ENCODE peak calls at places on chromosomes 4 and X, in ten cellular contexts. R is neural progenitor cell, W is PC-3, U is mammary epithelial cell, I is ovary, E is body of pancreas, T is DND-41, F is suprapubic skin, Z is adrenal gland, V is hepatocyte. L is an unnamed sample.
A peak's percentile ranks its signal among the peaks of the same experiment; 100 is the strongest.

GRCh38 chrX:11535156-11535919 is 130.4 kb downstream of the ARHGAP6 start:
- DNase-seq in R (no peak), W (peak; percentile 46), U (no peak), I (no peak), E (no peak), T (no peak), F (no peak), Z (no peak), V (no peak), L (no peak)

GRCh38 chr4:7206385-7206784 is 14.0 kb downstream of the SORCS2 start:
- DNase-seq in R (peak; percentile 60), W (peak; percentile 61), U (no peak), I (peak; percentile 68), E (no peak), T (no peak), F (no peak), Z (no peak), V (no peak), L (peak; percentile 82)

GRCh38 chr4:38687571-38688011 is 23.6 kb downstream of the KLF3 start:
- DNase-seq in R (no peak), W (peak; percentile 23), U (no peak), I (no peak), E (no peak), T (no peak), F (no peak), Z (no peak), V (no peak), L (no peak)

GRCh38 chrX:13091111-13091765 is 46.8 kb upstream of the FAM9C start:
- DNase-seq in R (no peak), W (no peak), U (no peak), I (no peak), E (no peak), T (peak; percentile 72), F (no peak), Z (no peak), V (no peak), L (no peak)

GRCh38 chr4:108224628-108225053 is 55.9 kb upstream of the LEF1 start:
- DNase-seq in R (no peak), W (no peak), U (no peak), I (no peak), E (peak; percentile 54), T (no peak), F (no peak), Z (peak; percentile 17), V (peak; percentile 62), L (no peak)

GRCh38 chrX:126027229-126027628 is 138.9 kb downstream of the DCAF12L2 start:
- DNase-seq in R (no peak), W (no peak), U (no peak), I (no peak), E (no peak), T (no peak), F (no peak), Z (no peak), V (no peak), L (no peak)

GRCh38 chr4:145819246-145820181 is 119.1 kb downstream of the ZNF827 start:
- DNase-seq in R (no peak), W (no peak), U (no peak), I (no peak), E (peak; percentile 11), T (no peak), F (no peak), Z (no peak), V (no peak), L (no peak)

GRCh38 chr4:8893624-8894423 is 22.2 kb upstream of the HMX1 start:
- DNase-seq in R (peak; percentile 79), W (no peak), U (no peak), I (no peak), E (no peak), T (no peak), F (no peak), Z (no peak), V (no peak), L (no peak)

GRCh38 chr4:71389149-71389840 is 50.5 kb downstream of the SLC4A4 start:
- DNase-seq in R (no peak), W (peak; percentile 70), U (no peak), I (no peak), E (peak; percentile 43), T (no peak), F (no peak), Z (no peak), V (peak; percentile 45), L (peak; percentile 33)

GRCh38 chr4:109207060-109207459 is 95.4 kb downstream of the COL25A1 start:
- DNase-seq in R (peak; percentile 10), W (peak; percentile 4), U (peak; percentile 11), I (no peak), E (no peak), T (no peak), F (no peak), Z (no peak), V (peak; percentile 10), L (no peak)

GRCh38 chrX:53265771-53266170 is 15.6 kb downstream of the IQSEC2 start:
- DNase-seq in R (no peak), W (peak; percentile 82), U (peak; percentile 63), I (no peak), E (no peak), T (no peak), F (no peak), Z (no peak), V (no peak), L (no peak)

GRCh38 chrX:132266583-132267355 is 47.5 kb upstream of the RAP2C start:
- DNase-seq in R (no peak), W (no peak), U (peak; percentile 17), I (no peak), E (no peak), T (no peak), F (no peak), Z (peak; percentile 13), V (peak; percentile 22), L (no peak)

GRCh38 chr4:48470135-48470534 is 13.0 kb upstream of the SLC10A4 start:
- DNase-seq in R (no peak), W (no peak), U (no peak), I (no peak), E (no peak), T (no peak), F (no peak), Z (no peak), V (no peak), L (no peak)

GRCh38 chr4:48470570-48470969 is 12.6 kb upstream of the SLC10A4 start:
- DNase-seq in R (no peak), W (no peak), U (no peak), I (no peak), E (no peak), T (no peak), F (no peak), Z (no peak), V (no peak), L (no peak)

GRCh38 chr4:48472794-48473193 is 10.3 kb upstream of the SLC10A4 start:
- DNase-seq in R (no peak), W (no peak), U (no peak), I (no peak), E (no peak), T (no peak), F (no peak), Z (no peak), V (no peak), L (no peak)

GRCh38 chr4:48478273-48478672 is 4.9 kb upstream of the SLC10A4 start:
- DNase-seq in R (no peak), W (no peak), U (no peak), I (no peak), E (no peak), T (no peak), F (no peak), Z (no peak), V (no peak), L (no peak)

DNA sequence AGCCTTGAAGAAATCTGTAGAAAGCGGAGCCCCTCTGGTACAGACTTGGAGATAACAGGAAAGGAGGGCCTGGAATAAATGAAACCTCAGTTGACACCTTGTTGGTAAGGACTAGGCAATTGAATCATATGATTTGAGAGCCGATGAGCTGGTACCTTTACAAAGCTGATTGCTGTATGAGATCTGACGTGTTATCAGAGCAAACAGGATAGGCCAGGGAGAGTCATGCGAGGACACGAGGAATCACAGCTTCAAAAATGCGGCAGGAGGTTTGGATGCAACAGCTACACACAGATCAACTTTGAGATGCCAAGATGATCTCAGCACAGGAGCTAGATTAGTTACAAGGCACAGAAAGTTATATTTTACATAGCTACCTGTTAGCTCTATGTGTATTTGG is 7.4 kb upstream of the SLC10A4 start:
- DNase-seq in R (no peak), W (no peak), U (no peak), I (no peak), E (no peak), T (no peak), F (no peak), Z (no peak), V (no peak), L (no peak)
- H3K27ac ChIP-seq in R (no peak overlapping the region), W (no peak overlapping the region), U (no peak overlapping the region), I (no peak overlapping the region), E (no peak overlapping the region), T (no peak overlapping the region), F (no peak overlapping the region), Z (no peak overlapping the region), V (no peak overlapping the region), L (no peak overlapping the region)

DNA sequence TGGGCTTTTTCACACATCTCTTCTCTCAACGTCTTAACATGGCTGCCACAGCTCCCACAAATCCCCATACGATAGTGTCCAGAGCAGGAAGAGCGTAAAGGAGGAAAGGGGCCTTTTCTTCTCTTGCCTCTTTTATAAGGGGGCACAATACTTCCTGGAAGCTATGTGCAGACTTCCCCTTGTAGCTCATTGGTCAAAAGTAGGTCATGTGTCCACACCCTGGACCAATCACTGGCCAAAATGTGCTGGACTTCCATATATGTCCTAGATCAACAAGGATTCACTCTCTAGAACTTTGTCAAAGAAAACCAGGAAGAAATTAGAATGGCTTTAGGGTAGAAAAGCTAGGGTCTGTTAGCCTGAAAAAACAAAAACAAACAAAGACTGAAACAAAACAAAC is 26.7 kb downstream of the STK32B start:
- DNase-seq in R (no peak), W (no peak), U (no peak), I (no peak), E (no peak), T (no peak), F (no peak), Z (no peak), V (no peak), L (no peak)
- H3K27me3 ChIP-seq in R (no peaks in the 10 kb centered on the region), W (no peaks in the 10 kb centered on the region), U (peaks cover 2% of the 10 kb centered on the region), I (no peaks in the 10 kb centered on the region), E (no peaks in the 10 kb centered on the region), T (no peaks in the 10 kb centered on the region), F (no peaks in the 10 kb centered on the region), Z (peaks cover 7% of the 10 kb centered on the region), V (no peaks in the 10 kb centered on the region), L (no peaks in the 10 kb centered on the region)

DNA sequence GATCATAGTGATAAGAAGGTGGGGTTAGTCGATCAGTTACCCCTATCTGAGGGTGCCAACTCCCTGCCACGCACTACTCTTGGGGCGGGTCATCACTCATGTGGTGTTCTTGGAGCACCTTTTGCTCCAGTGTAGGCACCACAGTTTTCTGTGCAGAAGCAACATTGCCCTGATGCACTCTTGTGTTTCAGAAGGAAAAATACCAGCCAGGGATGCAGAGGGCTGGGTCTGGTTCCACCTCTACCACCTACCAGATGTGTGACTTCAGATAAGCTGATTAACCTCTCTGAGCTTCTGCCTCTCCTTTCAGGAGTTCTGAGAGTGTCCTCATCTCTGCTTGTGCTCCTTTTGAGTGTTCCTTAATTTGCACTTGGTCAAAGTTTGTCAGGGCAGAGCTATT is 29.9 kb upstream of the PROM1 start:
- DNase-seq in R (no peak), W (no peak), U (no peak), I (no peak), E (no peak), T (no peak), F (no peak), Z (no peak), V (no peak), L (no peak)
- H3K4me1 ChIP-seq in R (no peaks in the 10 kb centered on the region), W (no peaks in the 10 kb centered on the region), U (no peaks in the 10 kb centered on the region), I (no peaks in the 10 kb centered on the region), E (no peaks in the 10 kb centered on the region), T (no peaks in the 10 kb centered on the region), F (no peaks in the 10 kb centered on the region), Z (no peaks in the 10 kb centered on the region), V (no peaks in the 10 kb centered on the region), L (peaks cover 2% of the 10 kb centered on the region)

GRCh38 chrX:65671966-65672365 is 4.5 kb downstream of the MSN start:
- DNase-seq in R (no peak), W (no peak), U (no peak), I (no peak), E (no peak), T (no peak), F (no peak), Z (no peak), V (no peak), L (no peak)
- H3K27ac ChIP-seq in R (no peak overlapping the region), W (no peak overlapping the region), U (no peak overlapping the region), I (no peak overlapping the region), E (no peak overlapping the region), T (peak overlapping the region; percentile 57), F (peak overlapping the region; percentile 62), Z (no peak overlapping the region), V (no peak overlapping the region), L (peak overlapping the region; percentile 93)

L was measured in right cardiac atrium.